ENCODE peak calls at places on chromosomes 16 and 17, in five cellular contexts. One of them, this sample, is unnamed.
A peak's percentile ranks its signal among the peaks of the same experiment; 100 is the strongest.

GRCh38 chr17:63477471-63478440 is 895 bp downstream of the ACE start:
- DNase-seq in stomach: no peak
- DNase-seq in NCI-H460: no peak
- DNase-seq in stimulated activated CD4-positive, alpha-beta T cell treated with anti-CD3 and anti-CD28 coated beads, Interleukin-2, amount 100 ng/mL, for 24 hours: peak; percentile 22
- DNase-seq in stimulated activated CD8-positive, alpha-beta memory T cell treated with anti-CD3 and anti-CD28 coated beads, Interleukin-7, amount 100 ng/mL, for 24 hours: no peak
- DNase-seq in this sample: no peak

GRCh38 chr16:9821331-9821730 is 360.9 kb downstream of the GRIN2A start:
- DNase-seq in stomach: no peak
- DNase-seq in NCI-H460: no peak
- DNase-seq in stimulated activated CD4-positive, alpha-beta T cell treated with anti-CD3 and anti-CD28 coated beads, Interleukin-2, amount 100 ng/mL, for 24 hours: no peak
- DNase-seq in stimulated activated CD8-positive, alpha-beta memory T cell treated with anti-CD3 and anti-CD28 coated beads, Interleukin-7, amount 100 ng/mL, for 24 hours: no peak
- DNase-seq in this sample: no peak

GRCh38 chr17:48470388-48471034 is 40.5 kb upstream of the SKAP1 start:
- DNase-seq in stomach: no peak
- DNase-seq in NCI-H460: no peak
- DNase-seq in stimulated activated CD4-positive, alpha-beta T cell treated with anti-CD3 and anti-CD28 coated beads, Interleukin-2, amount 100 ng/mL, for 24 hours: no peak
- DNase-seq in stimulated activated CD8-positive, alpha-beta memory T cell treated with anti-CD3 and anti-CD28 coated beads, Interleukin-7, amount 100 ng/mL, for 24 hours: no peak
- DNase-seq in this sample: no peak

GRCh38 chr17:17874478-17874877 is 37.7 kb upstream of the SREBF1 start:
- DNase-seq in stomach: no peak
- DNase-seq in NCI-H460: no peak
- DNase-seq in stimulated activated CD4-positive, alpha-beta T cell treated with anti-CD3 and anti-CD28 coated beads, Interleukin-2, amount 100 ng/mL, for 24 hours: no peak
- DNase-seq in stimulated activated CD8-positive, alpha-beta memory T cell treated with anti-CD3 and anti-CD28 coated beads, Interleukin-7, amount 100 ng/mL, for 24 hours: no peak
- DNase-seq in this sample: no peak

GRCh38 chr17:70961341-70961740 is 792.0 kb downstream of the KCNJ2 start:
- DNase-seq in stomach: no peak
- DNase-seq in NCI-H460: no peak
- DNase-seq in stimulated activated CD4-positive, alpha-beta T cell treated with anti-CD3 and anti-CD28 coated beads, Interleukin-2, amount 100 ng/mL, for 24 hours: no peak
- DNase-seq in stimulated activated CD8-positive, alpha-beta memory T cell treated with anti-CD3 and anti-CD28 coated beads, Interleukin-7, amount 100 ng/mL, for 24 hours: no peak
- DNase-seq in this sample: no peak

GRCh38 chr16:76204249-76204648 is 73.0 kb upstream of the CNTNAP4 start:
- DNase-seq in stomach: no peak
- DNase-seq in NCI-H460: no peak
- DNase-seq in stimulated activated CD4-positive, alpha-beta T cell treated with anti-CD3 and anti-CD28 coated beads, Interleukin-2, amount 100 ng/mL, for 24 hours: no peak
- DNase-seq in stimulated activated CD8-positive, alpha-beta memory T cell treated with anti-CD3 and anti-CD28 coated beads, Interleukin-7, amount 100 ng/mL, for 24 hours: no peak
- DNase-seq in this sample: no peak

GRCh38 chr16:67242138-67242730 is 5.0 kb downstream of the FHOD1 start:
- DNase-seq in stomach: no peak
- DNase-seq in NCI-H460: no peak
- DNase-seq in stimulated activated CD4-positive, alpha-beta T cell treated with anti-CD3 and anti-CD28 coated beads, Interleukin-2, amount 100 ng/mL, for 24 hours: no peak
- DNase-seq in stimulated activated CD8-positive, alpha-beta memory T cell treated with anti-CD3 and anti-CD28 coated beads, Interleukin-7, amount 100 ng/mL, for 24 hours: no peak
- DNase-seq in this sample: no peak

GRCh38 chr16:48067388-48067787 is 88.4 kb downstream of the ABCC12 start:
- DNase-seq in stomach: no peak
- DNase-seq in NCI-H460: no peak
- DNase-seq in stimulated activated CD4-positive, alpha-beta T cell treated with anti-CD3 and anti-CD28 coated beads, Interleukin-2, amount 100 ng/mL, for 24 hours: no peak
- DNase-seq in stimulated activated CD8-positive, alpha-beta memory T cell treated with anti-CD3 and anti-CD28 coated beads, Interleukin-7, amount 100 ng/mL, for 24 hours: no peak
- DNase-seq in this sample: no peak

GRCh38 chr16:63422633-63423032 is 1386.4 kb upstream of the CDH8 start:
- DNase-seq in stomach: no peak
- DNase-seq in NCI-H460: no peak
- DNase-seq in stimulated activated CD4-positive, alpha-beta T cell treated with anti-CD3 and anti-CD28 coated beads, Interleukin-2, amount 100 ng/mL, for 24 hours: no peak
- DNase-seq in stimulated activated CD8-positive, alpha-beta memory T cell treated with anti-CD3 and anti-CD28 coated beads, Interleukin-7, amount 100 ng/mL, for 24 hours: no peak
- DNase-seq in this sample: no peak

GRCh38 chr16:5615868-5616642 is 518.5 kb upstream of the EEF2KMT start:
- DNase-seq in stomach: peak; percentile 56
- DNase-seq in NCI-H460: peak; percentile 21
- DNase-seq in stimulated activated CD4-positive, alpha-beta T cell treated with anti-CD3 and anti-CD28 coated beads, Interleukin-2, amount 100 ng/mL, for 24 hours: peak; percentile 61
- DNase-seq in stimulated activated CD8-positive, alpha-beta memory T cell treated with anti-CD3 and anti-CD28 coated beads, Interleukin-7, amount 100 ng/mL, for 24 hours: peak; percentile 4
- DNase-seq in this sample: peak; percentile 76

GRCh38 chr17:63545302-63545928 is 4.9 kb upstream of the DCAF7 start:
- DNase-seq in stomach: no peak
- DNase-seq in NCI-H460: no peak
- DNase-seq in stimulated activated CD4-positive, alpha-beta T cell treated with anti-CD3 and anti-CD28 coated beads, Interleukin-2, amount 100 ng/mL, for 24 hours: no peak
- DNase-seq in stimulated activated CD8-positive, alpha-beta memory T cell treated with anti-CD3 and anti-CD28 coated beads, Interleukin-7, amount 100 ng/mL, for 24 hours: no peak
- DNase-seq in this sample: no peak

GRCh38 chr16:23158114-23158513 is 8.9 kb upstream of the USP31 start:
- DNase-seq in stomach: no peak
- DNase-seq in NCI-H460: no peak
- DNase-seq in stimulated activated CD4-positive, alpha-beta T cell treated with anti-CD3 and anti-CD28 coated beads, Interleukin-2, amount 100 ng/mL, for 24 hours: no peak
- DNase-seq in stimulated activated CD8-positive, alpha-beta memory T cell treated with anti-CD3 and anti-CD28 coated beads, Interleukin-7, amount 100 ng/mL, for 24 hours: no peak
- DNase-seq in this sample: no peak

GRCh38 chr17:11278984-11279270 is 37.9 kb downstream of the SHISA6 start:
- DNase-seq in stomach: no peak
- DNase-seq in NCI-H460: no peak
- DNase-seq in stimulated activated CD4-positive, alpha-beta T cell treated with anti-CD3 and anti-CD28 coated beads, Interleukin-2, amount 100 ng/mL, for 24 hours: no peak
- DNase-seq in stimulated activated CD8-positive, alpha-beta memory T cell treated with anti-CD3 and anti-CD28 coated beads, Interleukin-7, amount 100 ng/mL, for 24 hours: no peak
- DNase-seq in this sample: no peak

GRCh38 chr16:12721841-12722467 is 81.7 kb downstream of the CPPED1 start:
- DNase-seq in stomach: no peak
- DNase-seq in NCI-H460: no peak
- DNase-seq in stimulated activated CD4-positive, alpha-beta T cell treated with anti-CD3 and anti-CD28 coated beads, Interleukin-2, amount 100 ng/mL, for 24 hours: no peak
- DNase-seq in stimulated activated CD8-positive, alpha-beta memory T cell treated with anti-CD3 and anti-CD28 coated beads, Interleukin-7, amount 100 ng/mL, for 24 hours: no peak
- DNase-seq in this sample: no peak

GRCh38 chr17:80225230-80225629 is 5.0 kb downstream of the SLC26A11 start:
- DNase-seq in stomach: no peak
- DNase-seq in NCI-H460: no peak
- DNase-seq in stimulated activated CD4-positive, alpha-beta T cell treated with anti-CD3 and anti-CD28 coated beads, Interleukin-2, amount 100 ng/mL, for 24 hours: no peak
- DNase-seq in stimulated activated CD8-positive, alpha-beta memory T cell treated with anti-CD3 and anti-CD28 coated beads, Interleukin-7, amount 100 ng/mL, for 24 hours: no peak
- DNase-seq in this sample: no peak

GRCh38 chr17:77755410-77755963 is 203.0 kb upstream of the TNRC6C start:
- DNase-seq in stomach: no peak
- DNase-seq in NCI-H460: no peak
- DNase-seq in stimulated activated CD4-positive, alpha-beta T cell treated with anti-CD3 and anti-CD28 coated beads, Interleukin-2, amount 100 ng/mL, for 24 hours: no peak
- DNase-seq in stimulated activated CD8-positive, alpha-beta memory T cell treated with anti-CD3 and anti-CD28 coated beads, Interleukin-7, amount 100 ng/mL, for 24 hours: no peak
- DNase-seq in this sample: no peak

GRCh38 chr16:48487287-48487686 is 102.1 kb upstream of the SIAH1 start:
- DNase-seq in stomach: no peak
- DNase-seq in NCI-H460: no peak
- DNase-seq in stimulated activated CD4-positive, alpha-beta T cell treated with anti-CD3 and anti-CD28 coated beads, Interleukin-2, amount 100 ng/mL, for 24 hours: no peak
- DNase-seq in stimulated activated CD8-positive, alpha-beta memory T cell treated with anti-CD3 and anti-CD28 coated beads, Interleukin-7, amount 100 ng/mL, for 24 hours: no peak
- DNase-seq in this sample: no peak

GRCh38 chr16:53782148-53782547 is 78.2 kb downstream of the FTO start:
- DNase-seq in stomach: no peak
- DNase-seq in NCI-H460: no peak
- DNase-seq in stimulated activated CD4-positive, alpha-beta T cell treated with anti-CD3 and anti-CD28 coated beads, Interleukin-2, amount 100 ng/mL, for 24 hours: no peak
- DNase-seq in stimulated activated CD8-positive, alpha-beta memory T cell treated with anti-CD3 and anti-CD28 coated beads, Interleukin-7, amount 100 ng/mL, for 24 hours: no peak
- DNase-seq in this sample: no peak

GRCh38 chr17:59381716-59382570 is 50.5 kb downstream of the YPEL2 start:
- DNase-seq in stomach: peak; percentile 71
- DNase-seq in NCI-H460: no peak
- DNase-seq in stimulated activated CD4-positive, alpha-beta T cell treated with anti-CD3 and anti-CD28 coated beads, Interleukin-2, amount 100 ng/mL, for 24 hours: no peak
- DNase-seq in stimulated activated CD8-positive, alpha-beta memory T cell treated with anti-CD3 and anti-CD28 coated beads, Interleukin-7, amount 100 ng/mL, for 24 hours: no peak
- DNase-seq in this sample: no peak

GRCh38 chr16:68069511-68070248 is 15.5 kb upstream of the NFATC3 start:
- DNase-seq in stomach: no peak
- DNase-seq in NCI-H460: no peak
- DNase-seq in stimulated activated CD4-positive, alpha-beta T cell treated with anti-CD3 and anti-CD28 coated beads, Interleukin-2, amount 100 ng/mL, for 24 hours: no peak
- DNase-seq in stimulated activated CD8-positive, alpha-beta memory T cell treated with anti-CD3 and anti-CD28 coated beads, Interleukin-7, amount 100 ng/mL, for 24 hours: no peak
- DNase-seq in this sample: no peak

GRCh38 chr17:77398274-77398673 is 257.5 kb downstream of the SEC14L1 start:
- DNase-seq in stomach: no peak
- DNase-seq in NCI-H460: no peak
- DNase-seq in stimulated activated CD4-positive, alpha-beta T cell treated with anti-CD3 and anti-CD28 coated beads, Interleukin-2, amount 100 ng/mL, for 24 hours: no peak
- DNase-seq in stimulated activated CD8-positive, alpha-beta memory T cell treated with anti-CD3 and anti-CD28 coated beads, Interleukin-7, amount 100 ng/mL, for 24 hours: no peak
- DNase-seq in this sample: no peak

GRCh38 chr17:39966771-39967170 is 4.0 kb downstream of the GSDMA start:
- DNase-seq in stomach: no peak
- DNase-seq in NCI-H460: no peak
- DNase-seq in stimulated activated CD4-positive, alpha-beta T cell treated with anti-CD3 and anti-CD28 coated beads, Interleukin-2, amount 100 ng/mL, for 24 hours: no peak
- DNase-seq in stimulated activated CD8-positive, alpha-beta memory T cell treated with anti-CD3 and anti-CD28 coated beads, Interleukin-7, amount 100 ng/mL, for 24 hours: no peak
- DNase-seq in this sample: no peak

GRCh38 chr17:32870027-32870670 is 6.8 kb downstream of the MYO1D start:
- DNase-seq in stomach: no peak
- DNase-seq in NCI-H460: no peak
- DNase-seq in stimulated activated CD4-positive, alpha-beta T cell treated with anti-CD3 and anti-CD28 coated beads, Interleukin-2, amount 100 ng/mL, for 24 hours: no peak
- DNase-seq in stimulated activated CD8-positive, alpha-beta memory T cell treated with anti-CD3 and anti-CD28 coated beads, Interleukin-7, amount 100 ng/mL, for 24 hours: no peak
- DNase-seq in this sample: no peak

GRCh38 chr17:71342726-71343125 is 778.1 kb upstream of the SOX9 start:
- DNase-seq in stomach: no peak
- DNase-seq in NCI-H460: no peak
- DNase-seq in stimulated activated CD4-positive, alpha-beta T cell treated with anti-CD3 and anti-CD28 coated beads, Interleukin-2, amount 100 ng/mL, for 24 hours: no peak
- DNase-seq in stimulated activated CD8-positive, alpha-beta memory T cell treated with anti-CD3 and anti-CD28 coated beads, Interleukin-7, amount 100 ng/mL, for 24 hours: no peak
- DNase-seq in this sample: no peak

GRCh38 chr17:42675984-42676423 is 790 bp downstream of the PLEKHH3 start:
- DNase-seq in stomach: peak; percentile 82
- DNase-seq in NCI-H460: no peak
- DNase-seq in stimulated activated CD4-positive, alpha-beta T cell treated with anti-CD3 and anti-CD28 coated beads, Interleukin-2, amount 100 ng/mL, for 24 hours: no peak
- DNase-seq in stimulated activated CD8-positive, alpha-beta memory T cell treated with anti-CD3 and anti-CD28 coated beads, Interleukin-7, amount 100 ng/mL, for 24 hours: no peak
- DNase-seq in this sample: peak; percentile 45

GRCh38 chr16:49458221-49458620 is 84.6 kb downstream of the C16orf78 start:
- DNase-seq in stomach: peak; percentile 21
- DNase-seq in NCI-H460: no peak
- DNase-seq in stimulated activated CD4-positive, alpha-beta T cell treated with anti-CD3 and anti-CD28 coated beads, Interleukin-2, amount 100 ng/mL, for 24 hours: no peak
- DNase-seq in stimulated activated CD8-positive, alpha-beta memory T cell treated with anti-CD3 and anti-CD28 coated beads, Interleukin-7, amount 100 ng/mL, for 24 hours: no peak
- DNase-seq in this sample: no peak

GRCh38 chr16:22284637-22285515 is 12.3 kb upstream of the POLR3E start:
- DNase-seq in stomach: no peak
- DNase-seq in NCI-H460: no peak
- DNase-seq in stimulated activated CD4-positive, alpha-beta T cell treated with anti-CD3 and anti-CD28 coated beads, Interleukin-2, amount 100 ng/mL, for 24 hours: no peak
- DNase-seq in stimulated activated CD8-positive, alpha-beta memory T cell treated with anti-CD3 and anti-CD28 coated beads, Interleukin-7, amount 100 ng/mL, for 24 hours: no peak
- DNase-seq in this sample: no peak

GRCh38 chr17:77089118-77089477 is 51.7 kb upstream of the SEC14L1 start:
- DNase-seq in stomach: peak; percentile 39
- DNase-seq in NCI-H460: no peak
- DNase-seq in stimulated activated CD4-positive, alpha-beta T cell treated with anti-CD3 and anti-CD28 coated beads, Interleukin-2, amount 100 ng/mL, for 24 hours: no peak
- DNase-seq in stimulated activated CD8-positive, alpha-beta memory T cell treated with anti-CD3 and anti-CD28 coated beads, Interleukin-7, amount 100 ng/mL, for 24 hours: no peak
- DNase-seq in this sample: no peak

GRCh38 chr16:64882385-64882784 is 239.5 kb downstream of the CDH11 start:
- DNase-seq in stomach: no peak
- DNase-seq in NCI-H460: no peak
- DNase-seq in stimulated activated CD4-positive, alpha-beta T cell treated with anti-CD3 and anti-CD28 coated beads, Interleukin-2, amount 100 ng/mL, for 24 hours: no peak
- DNase-seq in stimulated activated CD8-positive, alpha-beta memory T cell treated with anti-CD3 and anti-CD28 coated beads, Interleukin-7, amount 100 ng/mL, for 24 hours: no peak
- DNase-seq in this sample: no peak

GRCh38 chr17:6641374-6641818 is 536 bp downstream of the TXNDC17 start:
- DNase-seq in stomach: no peak
- DNase-seq in NCI-H460: no peak
- DNase-seq in stimulated activated CD4-positive, alpha-beta T cell treated with anti-CD3 and anti-CD28 coated beads, Interleukin-2, amount 100 ng/mL, for 24 hours: no peak
- DNase-seq in stimulated activated CD8-positive, alpha-beta memory T cell treated with anti-CD3 and anti-CD28 coated beads, Interleukin-7, amount 100 ng/mL, for 24 hours: no peak
- DNase-seq in this sample: no peak

GRCh38 chr17:45353047-45353446 is 36.2 kb upstream of the MAP3K14 start:
- DNase-seq in stomach: no peak
- DNase-seq in NCI-H460: no peak
- DNase-seq in stimulated activated CD4-positive, alpha-beta T cell treated with anti-CD3 and anti-CD28 coated beads, Interleukin-2, amount 100 ng/mL, for 24 hours: peak; percentile 51
- DNase-seq in stimulated activated CD8-positive, alpha-beta memory T cell treated with anti-CD3 and anti-CD28 coated beads, Interleukin-7, amount 100 ng/mL, for 24 hours: no peak
- DNase-seq in this sample: peak; percentile 4

GRCh38 chr17:48002208-48002919 is 31.5 kb downstream of the CDK5RAP3 start:
- DNase-seq in stomach: no peak
- DNase-seq in NCI-H460: peak; percentile 59
- DNase-seq in stimulated activated CD4-positive, alpha-beta T cell treated with anti-CD3 and anti-CD28 coated beads, Interleukin-2, amount 100 ng/mL, for 24 hours: no peak
- DNase-seq in stimulated activated CD8-positive, alpha-beta memory T cell treated with anti-CD3 and anti-CD28 coated beads, Interleukin-7, amount 100 ng/mL, for 24 hours: no peak
- DNase-seq in this sample: no peak

GRCh38 chr17:65398036-65398787 is 163.2 kb downstream of the AXIN2 start:
- DNase-seq in stomach: no peak
- DNase-seq in NCI-H460: no peak
- DNase-seq in stimulated activated CD4-positive, alpha-beta T cell treated with anti-CD3 and anti-CD28 coated beads, Interleukin-2, amount 100 ng/mL, for 24 hours: no peak
- DNase-seq in stimulated activated CD8-positive, alpha-beta memory T cell treated with anti-CD3 and anti-CD28 coated beads, Interleukin-7, amount 100 ng/mL, for 24 hours: no peak
- DNase-seq in this sample: no peak

GRCh38 chr17:45256114-45256966 is 5.6 kb downstream of the SPATA32 start:
- DNase-seq in stomach: no peak
- DNase-seq in NCI-H460: no peak
- DNase-seq in stimulated activated CD4-positive, alpha-beta T cell treated with anti-CD3 and anti-CD28 coated beads, Interleukin-2, amount 100 ng/mL, for 24 hours: no peak
- DNase-seq in stimulated activated CD8-positive, alpha-beta memory T cell treated with anti-CD3 and anti-CD28 coated beads, Interleukin-7, amount 100 ng/mL, for 24 hours: no peak
- DNase-seq in this sample: no peak

GRCh38 chr17:53765609-53766008 is 57.1 kb upstream of the KIF2B start:
- DNase-seq in stomach: no peak
- DNase-seq in NCI-H460: no peak
- DNase-seq in stimulated activated CD4-positive, alpha-beta T cell treated with anti-CD3 and anti-CD28 coated beads, Interleukin-2, amount 100 ng/mL, for 24 hours: no peak
- DNase-seq in stimulated activated CD8-positive, alpha-beta memory T cell treated with anti-CD3 and anti-CD28 coated beads, Interleukin-7, amount 100 ng/mL, for 24 hours: no peak
- DNase-seq in this sample: no peak

GRCh38 chr17:49681336-49681735 is 3.4 kb upstream of the SPOP start:
- DNase-seq in stomach: no peak
- DNase-seq in NCI-H460: no peak
- DNase-seq in stimulated activated CD4-positive, alpha-beta T cell treated with anti-CD3 and anti-CD28 coated beads, Interleukin-2, amount 100 ng/mL, for 24 hours: no peak
- DNase-seq in stimulated activated CD8-positive, alpha-beta memory T cell treated with anti-CD3 and anti-CD28 coated beads, Interleukin-7, amount 100 ng/mL, for 24 hours: no peak
- DNase-seq in this sample: no peak

GRCh38 chr16:13312063-13312462 is 410.7 kb downstream of the SHISA9 start:
- DNase-seq in stomach: no peak
- DNase-seq in NCI-H460: no peak
- DNase-seq in stimulated activated CD4-positive, alpha-beta T cell treated with anti-CD3 and anti-CD28 coated beads, Interleukin-2, amount 100 ng/mL, for 24 hours: no peak
- DNase-seq in stimulated activated CD8-positive, alpha-beta memory T cell treated with anti-CD3 and anti-CD28 coated beads, Interleukin-7, amount 100 ng/mL, for 24 hours: no peak
- DNase-seq in this sample: no peak

GRCh38 chr16:66399930-66400329 is 27.2 kb upstream of the BEAN1 start:
- DNase-seq in stomach: no peak
- DNase-seq in NCI-H460: no peak
- DNase-seq in stimulated activated CD4-positive, alpha-beta T cell treated with anti-CD3 and anti-CD28 coated beads, Interleukin-2, amount 100 ng/mL, for 24 hours: no peak
- DNase-seq in stimulated activated CD8-positive, alpha-beta memory T cell treated with anti-CD3 and anti-CD28 coated beads, Interleukin-7, amount 100 ng/mL, for 24 hours: no peak
- DNase-seq in this sample: peak; percentile 35

This sample was measured in HEK293T.